ENCODE peak calls at places on chromosomes 5 and 9, in seven cellular contexts. L, J, P, W, U, A and M are unnamed samples.

GRCh38 chr5:135720191-135720590 is 114.3 kb upstream of the SLC25A48 start:
- DNase-seq in L (no peak), W (no peak), A (no peak), U (no peak), P (no peak), J (no peak), M (no peak)

GRCh38 chr9:38081356-38082108 is 12.5 kb upstream of the SHB start:
- DNase-seq in A (no peak), L (no peak), W (no peak), U (no peak), J (no peak), P (no peak), M (no peak)

GRCh38 chr5:1174122-1174936 is 27.1 kb upstream of the SLC6A19 start:
- DNase-seq in U (peak), P (no peak), W (peak), L (peak), A (peak), J (peak), M (peak)

GRCh38 chr5:132499440-132500243 is 9.1 kb upstream of the IRF1 start:
- DNase-seq in A (no peak), P (peak), W (no peak), J (no peak), L (peak), U (no peak), M (no peak)

GRCh38 chr9:23581936-23582335 is 244.1 kb downstream of the ELAVL2 start:
- DNase-seq in W (no peak), P (no peak), U (no peak), J (no peak), L (no peak), A (no peak), M (no peak)

GRCh38 chr9:137317021-137317978 is 15.2 kb upstream of the NRARP start:
- DNase-seq in U (no peak), A (no peak), L (no peak), J (no peak), W (peak), P (peak), M (no peak)

GRCh38 chr9:114653556-114654159 is 3.9 kb downstream of the TEX53 start:
- DNase-seq in P (peak), W (peak), U (peak), A (peak), L (peak), J (peak), M (peak)

GRCh38 chr5:67244345-67244793 is 47.8 kb upstream of the CD180 start:
- DNase-seq in P (no peak), W (no peak), A (no peak), J (no peak), U (no peak), L (no peak), M (no peak)

GRCh38 chr5:134510970-134511795 is 14.3 kb upstream of the JADE2 start:
- DNase-seq in A (no peak), J (peak), P (no peak), W (peak), L (no peak), U (no peak), M (peak)

GRCh38 chr9:129235931-129236331 is 57.9 kb upstream of the IER5L start:
- DNase-seq in L (no peak), P (no peak), J (no peak), A (no peak), W (no peak), U (no peak), M (no peak)

GRCh38 chr9:14868772-14869583 is 41.2 kb downstream of the FREM1 start:
- DNase-seq in A (no peak), P (no peak), J (no peak), U (no peak), L (no peak), W (no peak), M (no peak)

GRCh38 chr5:168153263-168153930 is 138.0 kb upstream of the WWC1 start:
- DNase-seq in J (no peak), W (no peak), P (no peak), L (no peak), A (no peak), U (no peak), M (no peak)

GRCh38 chr9:134372621-134373267 is 46.5 kb downstream of the RXRA start:
- DNase-seq in A (no peak), L (no peak), W (no peak), U (no peak), P (peak), J (no peak), M (no peak)

GRCh38 chr5:169064093-169064492 is 236.8 kb downstream of the SLIT3 start:
- DNase-seq in J (no peak), L (peak), W (no peak), U (no peak), P (no peak), A (no peak), M (no peak)

GRCh38 chr9:13705913-13706312 is 426.4 kb upstream of the MPDZ start:
- DNase-seq in U (no peak), W (no peak), P (peak), L (peak), A (no peak), J (no peak), M (no peak)

GRCh38 chr9:36847781-36848673 is 186.0 kb downstream of the PAX5 start:
- DNase-seq in P (no peak), W (no peak), U (no peak), J (no peak), L (no peak), A (no peak), M (no peak)

GRCh38 chr5:4905674-4906528 is 234.2 kb upstream of the ADAMTS16 start:
- DNase-seq in U (no peak), A (no peak), L (peak), W (no peak), J (no peak), P (peak), M (no peak)

GRCh38 chr9:7363777-7364477 is 435.7 kb downstream of the DMAC1 start:
- DNase-seq in P (no peak), J (no peak), A (no peak), U (no peak), W (no peak), L (no peak), M (no peak)

GRCh38 chr5:123209163-123210013 is 120.3 kb downstream of the PRDM6 start:
- DNase-seq in W (no peak), P (no peak), J (no peak), U (peak), A (no peak), L (no peak), M (peak)

GRCh38 chr5:31231171-31231570 is 37.7 kb downstream of the CDH6 start:
- DNase-seq in J (no peak), U (peak), P (no peak), W (no peak), L (no peak), A (no peak), M (no peak)

GRCh38 chr5:149228610-149229297 is 42.9 kb upstream of the AFAP1L1 start:
- DNase-seq in P (no peak), A (no peak), L (peak), U (peak), J (no peak), W (no peak), M (peak)

GRCh38 chr5:175354961-175355360 is 89.0 kb downstream of the DRD1 start:
- DNase-seq in U (no peak), J (no peak), P (no peak), A (no peak), W (no peak), L (no peak), M (no peak)